ENCODE peak calls at places on chromosomes 12 and 14, in eight cellular contexts. F, G, C, V, K, B, D and J are unnamed samples.

GRCh38 chr14:102749833-102750775 is 27.1 kb upstream of the TRAF3 start:
- DNase-seq in D (no peak), K (no peak), V (no peak), B (no peak), C (no peak), G (no peak), F (no peak), J (peak; percentile 95)

GRCh38 chr14:99612737-99613330 is 8.8 kb upstream of the CCDC85C start:
- DNase-seq in V (no peak), K (no peak), G (no peak), D (peak; percentile 40), C (no peak), B (no peak), F (no peak), J (peak; percentile 89)

GRCh38 chr12:1797011-1797901 is 23.1 kb upstream of the LRTM2 start:
- DNase-seq in D (no peak), F (peak; percentile 42), G (peak; percentile 72), B (no peak), C (peak; percentile 64), K (no peak), V (peak; percentile 43), J (no peak)

GRCh38 chr14:105316968-105317498 is 2.5 kb downstream of the PACS2 start:
- DNase-seq in K (no peak), G (no peak), D (no peak), F (no peak), C (no peak), B (no peak), V (no peak), J (peak; percentile 32)

GRCh38 chr12:77402726-77403125 is 337.4 kb upstream of the E2F7 start:
- DNase-seq in D (no peak), B (no peak), K (peak; percentile 49), G (no peak), F (no peak), V (no peak), C (no peak), J (peak; percentile 82)

GRCh38 chr12:52356762-52357580 is 10.3 kb downstream of the KRT85 start:
- DNase-seq in F (no peak), G (no peak), K (no peak), B (no peak), V (no peak), C (no peak), D (no peak), J (no peak)

GRCh38 chr12:57627504-57628279 is 5.3 kb downstream of the B4GALNT1 start:
- DNase-seq in B (no peak), K (no peak), F (peak; percentile 50), V (no peak), D (no peak), G (peak; percentile 52), C (no peak), J (no peak)

GRCh38 chr14:105489607-105490317 is 1.3 kb upstream of the TEDC1 start:
- DNase-seq in G (peak; percentile 85), V (peak; percentile 79), D (peak; percentile 72), C (peak; percentile 83), B (peak; percentile 22), K (peak; percentile 93), F (peak; percentile 93), J (peak; percentile 94)

GRCh38 chr14:95456281-95456680 is 60.2 kb downstream of the SYNE3 start:
- DNase-seq in K (no peak), F (no peak), C (no peak), D (no peak), G (no peak), B (no peak), V (no peak), J (no peak)

GRCh38 chr14:55884819-55885218 is 233.4 kb upstream of the PELI2 start:
- DNase-seq in D (no peak), F (no peak), K (no peak), B (no peak), V (no peak), C (no peak), G (no peak), J (peak; percentile 28)

GRCh38 chr14:95222151-95222631 is 64.9 kb upstream of the DICER1 start:
- DNase-seq in B (no peak), G (no peak), C (no peak), K (no peak), F (peak; percentile 45), D (peak; percentile 1), V (no peak), J (peak; percentile 9)

GRCh38 chr12:49086116-49086515 is 8.5 kb downstream of the DHH start:
- DNase-seq in G (no peak), K (no peak), C (no peak), B (no peak), D (no peak), F (no peak), V (no peak), J (no peak)

GRCh38 chr14:101851716-101852395 is 90.3 kb downstream of the PPP2R5C start:
- DNase-seq in B (no peak), C (no peak), G (no peak), D (no peak), K (no peak), V (no peak), F (no peak), J (no peak)

GRCh38 chr12:101108130-101108529 is 101.9 kb downstream of the SLC5A8 start:
- DNase-seq in V (no peak), K (no peak), F (peak; percentile 45), C (no peak), G (no peak), D (no peak), B (no peak), J (peak; percentile 10)

GRCh38 chr14:77681196-77682157 is 26.3 kb downstream of the ALKBH1 start:
- DNase-seq in C (no peak), D (peak; percentile 41), G (no peak), K (no peak), V (no peak), B (no peak), F (no peak), J (peak; percentile 94)

GRCh38 chr12:38906482-38907170 is 1.2 kb upstream of the CPNE8 start:
- DNase-seq in F (peak; percentile 94), B (peak; percentile 24), K (peak; percentile 92), G (peak; percentile 81), V (peak; percentile 52), C (peak; percentile 42), D (no peak), J (peak; percentile 24)

GRCh38 chr12:119301367-119301766 is 33.2 kb upstream of the CCDC60 start:
- DNase-seq in V (no peak), C (no peak), D (no peak), B (no peak), K (peak; percentile 34), G (no peak), F (no peak), J (no peak)

GRCh38 chr12:51496907-51497306 is 72.3 kb downstream of the SLC4A8 start:
- DNase-seq in G (no peak), K (no peak), F (no peak), D (no peak), V (no peak), C (no peak), B (no peak), J (no peak)

GRCh38 chr14:95495093-95495492 is 21.4 kb downstream of the SYNE3 start:
- DNase-seq in B (no peak), G (no peak), K (no peak), D (no peak), V (no peak), C (no peak), F (no peak), J (no peak)

GRCh38 chr12:22264380-22264779 is 70.1 kb downstream of the ST8SIA1 start:
- DNase-seq in B (no peak), V (no peak), F (no peak), D (no peak), C (no peak), G (no peak), K (no peak), J (no peak)

GRCh38 chr12:88579572-88579940 is 715 bp downstream of the KITLG start:
- DNase-seq in G (no peak), F (no peak), C (no peak), V (no peak), D (no peak), B (no peak), K (peak; percentile 52), J (peak; percentile 84)

GRCh38 chr14:99807413-99808132 is 14.4 kb downstream of the EML1 start:
- DNase-seq in K (no peak), F (peak; percentile 67), B (no peak), C (no peak), D (no peak), V (no peak), G (no peak), J (no peak)

GRCh38 chr12:124742111-124742510 is 121.6 kb downstream of the SCARB1 start:
- DNase-seq in B (no peak), F (no peak), C (no peak), G (no peak), K (no peak), V (no peak), D (no peak), J (peak; percentile 77)

GRCh38 chr12:4268549-4269181 is 4.9 kb upstream of the CCND2 start:
- DNase-seq in V (peak; percentile 58), G (no peak), B (no peak), D (no peak), K (no peak), F (no peak), C (no peak), J (peak; percentile 39)

GRCh38 chr12:113467154-113467513 is 4.5 kb downstream of the LHX5 start:
- DNase-seq in D (no peak), C (no peak), F (peak; percentile 45), V (no peak), B (no peak), K (no peak), G (no peak), J (no peak)

GRCh38 chr12:237026-237815 is 23.3 kb upstream of the SLC6A12 start:
- DNase-seq in V (no peak), K (no peak), C (no peak), F (no peak), G (no peak), B (no peak), D (no peak), J (no peak)

GRCh38 chr12:42575717-42576116 is 13.8 kb downstream of the PRICKLE1 start:
- DNase-seq in V (no peak), B (no peak), F (no peak), D (no peak), C (no peak), G (no peak), K (no peak), J (no peak)

GRCh38 chr12:79983969-79984629 is 49.2 kb upstream of the PPP1R12A start:
- DNase-seq in F (no peak), C (no peak), D (peak; percentile 35), V (no peak), K (no peak), G (no peak), B (no peak), J (peak; percentile 70)

GRCh38 chr12:43842259-43842658 is 6.4 kb downstream of the TMEM117 start:
- DNase-seq in V (no peak), C (no peak), G (no peak), D (no peak), K (no peak), B (no peak), F (no peak), J (no peak)

GRCh38 chr12:69837191-69838085 is 12.4 kb downstream of the MYRFL start:
- DNase-seq in G (no peak), D (no peak), V (no peak), F (no peak), K (no peak), C (no peak), B (no peak), J (no peak)

GRCh38 chr12:50162225-50162624 is 4.9 kb downstream of the CERS5 start:
- DNase-seq in C (no peak), V (no peak), B (no peak), F (no peak), D (peak; percentile 41), K (no peak), G (no peak), J (no peak)

GRCh38 chr12:4134833-4135597 is 138.5 kb upstream of the CCND2 start:
- DNase-seq in F (peak; percentile 97), D (no peak), G (no peak), C (no peak), B (no peak), K (no peak), V (no peak), J (no peak)

GRCh38 chr12:2959194-2959507 is at the start of gene TEAD4:
- DNase-seq in K (peak; percentile 87), C (no peak), G (peak; percentile 38), D (peak; percentile 71), F (peak; percentile 97), V (no peak), B (no peak), J (peak; percentile 87)

GRCh38 chr12:26524862-26525465 is 308.0 kb downstream of the ITPR2 start:
- DNase-seq in K (peak; percentile 24), G (peak; percentile 22), D (peak; percentile 28), V (no peak), F (peak; percentile 46), B (no peak), C (no peak), J (peak; percentile 3)